ENCODE peak calls at places on chromosomes 3 and 15, in six cellular contexts. Z is NCI-H2171, H is Peyer's patch, W is psoas muscle, L is aorta, E is fibroblast of pulmonary artery. F is an unnamed sample.

GRCh38 chr15:82314769-82315518 is 34.3 kb downstream of the GOLGA6L10 start:
- DNase-seq in L (no peak), H (peak), E (no peak), Z (no peak), W (no peak), F (no peak)

GRCh38 chr3:16179261-16179660 is 4.8 kb downstream of the GALNT15 start:
- DNase-seq in E (no peak), Z (no peak), W (no peak), H (no peak), L (no peak), F (no peak)

GRCh38 chr3:54146383-54147239 is 24.3 kb downstream of the CACNA2D3 start:
- DNase-seq in Z (peak), E (peak), L (peak), H (no peak), W (peak), F (no peak)

GRCh38 chr3:187974857-187975257 is 179.1 kb upstream of the LPP start:
- DNase-seq in Z (no peak), H (no peak), W (no peak), E (no peak), L (no peak), F (no peak)

GRCh38 chr3:177906573-177907229 is 629.5 kb upstream of the KCNMB2 start:
- DNase-seq in E (peak), L (no peak), Z (no peak), H (no peak), W (no peak), F (no peak)

GRCh38 chr3:86814321-86814720 is 176.6 kb downstream of the VGLL3 start:
- DNase-seq in L (no peak), Z (no peak), W (no peak), E (no peak), H (no peak), F (no peak)

GRCh38 chr3:107740992-107741896 is 218.5 kb downstream of the BBX start:
- DNase-seq in H (no peak), W (no peak), L (no peak), Z (peak), E (peak), F (peak)

GRCh38 chr3:112740800-112741199 is 99.9 kb upstream of the CCDC80 start:
- DNase-seq in H (no peak), E (no peak), Z (no peak), L (no peak), W (no peak), F (no peak)

GRCh38 chr3:69866988-69867720 is 127.9 kb downstream of the MITF start:
- DNase-seq in W (no peak), L (no peak), Z (no peak), H (no peak), E (peak), F (no peak)

GRCh38 chr15:68553994-68554715 is 24.6 kb upstream of the CORO2B start:
- DNase-seq in W (no peak), E (peak), L (peak), Z (no peak), H (peak), F (peak)

GRCh38 chr3:42683875-42684593 is 1.3 kb upstream of the KLHL40 start:
- DNase-seq in Z (no peak), W (peak), L (peak), E (peak), H (peak), F (peak)

GRCh38 chr3:108475220-108475782 is 35.1 kb downstream of the MYH15 start:
- DNase-seq in H (no peak), Z (no peak), W (no peak), L (no peak), E (no peak), F (no peak)

GRCh38 chr3:157074490-157074889 is 85.5 kb downstream of the CCNL1 start:
- DNase-seq in W (no peak), E (no peak), L (no peak), H (no peak), Z (no peak), F (no peak)

GRCh38 chr3:127373701-127374625 is 86.1 kb upstream of the PRR20G start:
- DNase-seq in E (peak), H (peak), W (no peak), Z (no peak), L (peak), F (peak)

GRCh38 chr3:15628967-15629366 is 27.4 kb downstream of the BTD start:
- DNase-seq in E (no peak), H (no peak), L (no peak), Z (no peak), W (no peak), F (no peak)

GRCh38 chr3:38689774-38690173 is 40.3 kb upstream of the SCN5A start:
- DNase-seq in E (peak), W (no peak), Z (no peak), L (no peak), H (no peak), F (peak)

GRCh38 chr3:30752961-30753360 is 141.5 kb downstream of the GADL1 start:
- DNase-seq in E (peak), H (no peak), Z (no peak), L (no peak), W (no peak), F (no peak)

GRCh38 chr3:57423335-57423734 is 120.8 kb downstream of the DNAH12 start:
- DNase-seq in L (no peak), Z (no peak), W (no peak), E (no peak), H (no peak), F (peak)

GRCh38 chr3:171556133-171556532 is 95.9 kb upstream of the TNIK start:
- DNase-seq in H (no peak), L (no peak), Z (peak), E (no peak), W (no peak), F (no peak)

GRCh38 chr15:88899251-88899650 is 3.9 kb upstream of the HAPLN3 start:
- DNase-seq in E (no peak), W (no peak), H (no peak), Z (no peak), L (no peak), F (no peak)

GRCh38 chr15:33022629-33023028 is 171.9 kb downstream of the FMN1 start:
- DNase-seq in W (peak), L (peak), H (no peak), E (peak), Z (peak), F (peak)

GRCh38 chr3:143150076-143150475 is 30.5 kb downstream of the CHST2 start:
- DNase-seq in E (no peak), Z (no peak), H (no peak), W (no peak), L (no peak), F (no peak)

GRCh38 chr3:123803521-123803920 is 80.6 kb downstream of the MYLK start:
- DNase-seq in E (no peak), L (no peak), W (no peak), Z (no peak), H (no peak), F (no peak)

GRCh38 chr3:42013652-42014442 is 51.9 kb upstream of the ULK4 start:
- DNase-seq in W (peak), H (peak), L (peak), Z (no peak), E (no peak), F (peak)

GRCh38 chr3:60010778-60011177 is 961.0 kb upstream of the CFAP20DC start:
- DNase-seq in L (no peak), W (no peak), E (no peak), H (no peak), Z (no peak), F (no peak)

GRCh38 chr3:195226900-195227447 is 44.0 kb downstream of the XXYLT1 start:
- DNase-seq in H (peak), L (no peak), E (peak), W (peak), Z (no peak), F (peak)